ENCODE peak calls at places on chromosomes 3 and 15, in six cellular contexts. A is hepatocyte, L is iPS DF 6.9, C is cardiac muscle cell, B is adipocyte, M is cardiac fibroblast. I is an unnamed sample.

GRCh38 chr15:31251165-31251564 is 75.5 kb upstream of the KLF13 start:
- DNase-seq in A (no peak), L (no peak), C (no peak), B (no peak), M (no peak), I (no peak)

GRCh38 chr3:55180936-55181535 is 253.2 kb upstream of the LRTM1 start:
- DNase-seq in A (peak; percentile 73), L (no peak), C (peak; percentile 68), B (peak; percentile 87), M (peak; percentile 75), I (no peak)

GRCh38 chr3:9316881-9317341 is 45.9 kb upstream of the THUMPD3 start:
- DNase-seq in A (peak; percentile 34), L (peak; percentile 7), C (peak; percentile 77), B (peak; percentile 49), M (peak; percentile 70), I (no peak)

GRCh38 chr15:48573780-48574179 is 71.7 kb downstream of the FBN1 start:
- DNase-seq in A (no peak), L (no peak), C (no peak), B (no peak), M (no peak), I (no peak)

GRCh38 chr3:52443791-52444687 is 864 bp downstream of the SEMA3G start:
- DNase-seq in A (no peak), L (no peak), C (no peak), B (no peak), M (no peak), I (no peak)

GRCh38 chr15:101608182-101608581 is 44.0 kb downstream of the TM2D3 start:
- DNase-seq in A (no peak), L (no peak), C (no peak), B (no peak), M (no peak), I (no peak)

GRCh38 chr3:190709351-190709773 is 153.1 kb downstream of the GMNC start:
- DNase-seq in A (no peak), L (no peak), C (peak; percentile 29), B (peak; percentile 58), M (peak; percentile 50), I (no peak)

GRCh38 chr3:142910280-142910679 is 21.4 kb upstream of the PCOLCE2 start:
- DNase-seq in A (peak; percentile 16), L (no peak), C (no peak), B (no peak), M (peak; percentile 41), I (no peak)

GRCh38 chr15:26461847-26462608 is 310.8 kb downstream of the GABRB3 start:
- DNase-seq in A (no peak), L (no peak), C (no peak), B (no peak), M (no peak), I (no peak)

GRCh38 chr3:112688085-112688769 is 47.3 kb upstream of the CCDC80 start:
- DNase-seq in A (no peak), L (no peak), C (no peak), B (no peak), M (no peak), I (no peak)

GRCh38 chr3:79085166-79085565 is 682.6 kb downstream of the ROBO1 start:
- DNase-seq in A (no peak), L (no peak), C (peak; percentile 4), B (peak; percentile 60), M (peak; percentile 38), I (no peak)

GRCh38 chr15:39592500-39592899 is 11.6 kb downstream of the THBS1 start:
- DNase-seq in A (no peak), L (no peak), C (peak; percentile 35), B (peak; percentile 53), M (peak; percentile 40), I (no peak)

GRCh38 chr3:58994746-58995330 is 55.0 kb downstream of the CFAP20DC start:
- DNase-seq in A (peak; percentile 81), L (peak; percentile 35), C (peak; percentile 81), B (peak; percentile 88), M (peak; percentile 85), I (no peak)

GRCh38 chr3:24986635-24987034 is 441.4 kb upstream of the RARB start:
- DNase-seq in A (no peak), L (no peak), C (no peak), B (no peak), M (no peak), I (no peak)

GRCh38 chr3:12532182-12532581 is 13.1 kb downstream of the MKRN2OS start:
- DNase-seq in A (no peak), L (no peak), C (no peak), B (no peak), M (no peak), I (no peak)

GRCh38 chr3:103937094-103937493 is 1429.6 kb upstream of the ALCAM start:
- DNase-seq in A (no peak), L (no peak), C (no peak), B (no peak), M (no peak), I (no peak)

GRCh38 chr3:118108769-118109168 is 925.9 kb downstream of the IGSF11 start:
- DNase-seq in A (no peak), L (no peak), C (no peak), B (no peak), M (no peak), I (no peak)

GRCh38 chr15:39997031-39997430 is 42.0 kb downstream of the SRP14 start:
- DNase-seq in A (no peak), L (no peak), C (no peak), B (peak; percentile 45), M (peak; percentile 39), I (no peak)

GRCh38 chr3:33940736-33941135 is 142.3 kb downstream of the PDCD6IP start:
- DNase-seq in A (no peak), L (no peak), C (no peak), B (no peak), M (no peak), I (no peak)

GRCh38 chr3:101549473-101549872 is 12.2 kb upstream of the TRMT10C start:
- DNase-seq in A (no peak), L (no peak), C (no peak), B (no peak), M (no peak), I (no peak)

GRCh38 chr15:90126022-90126421 is 23.8 kb upstream of the IDH2 start:
- DNase-seq in A (peak; percentile 53), L (no peak), C (no peak), B (no peak), M (no peak), I (no peak)
- H3K4me3 ChIP-seq in A (no peak overlapping the region), L (no peak overlapping the region), C (no peak overlapping the region), B (no peak overlapping the region), M (no peak overlapping the region), I (no peak overlapping the region)

GRCh38 chr15:77496710-77497107 is 76.0 kb downstream of the HMG20A start:
- DNase-seq in A (peak; percentile 90), L (no peak), C (peak; percentile 99), B (peak; percentile 99), M (peak; percentile 99), I (peak; percentile 37)
- H3K4me3 ChIP-seq in A (no peak overlapping the region), L (no peak overlapping the region), C (no peak overlapping the region), B (peak overlapping the region; percentile 66), M (no peak overlapping the region), I (no peak overlapping the region)

DNA sequence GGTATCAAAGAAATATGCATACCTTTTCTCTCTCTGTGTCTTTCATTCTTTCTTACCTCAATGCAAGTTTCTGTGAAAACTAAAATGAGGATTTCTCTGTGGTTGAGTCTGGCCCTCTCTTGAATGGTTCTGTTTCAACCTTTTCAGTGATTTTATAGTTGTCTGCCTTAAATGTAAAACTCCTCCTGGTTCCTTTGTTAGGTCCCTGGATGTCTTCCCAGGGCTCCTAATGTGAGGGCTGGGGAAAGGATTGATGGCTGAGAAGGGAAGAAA is 90.6 kb upstream of the GRM7 start:
- DNase-seq in A (no peak), L (no peak), C (no peak), B (no peak), M (no peak), I (no peak)
- H3K4me3 ChIP-seq in A (no peak overlapping the region), L (no peak overlapping the region), C (no peak overlapping the region), B (no peak overlapping the region), M (no peak overlapping the region), I (no peak overlapping the region)

GRCh38 chr15:68053701-68053996 is 466 bp upstream of the PIAS1 start:
- DNase-seq in A (no peak), L (no peak), C (no peak), B (no peak), M (no peak), I (no peak)
- H3K4me3 ChIP-seq in A (peak overlapping the region; percentile 44), L (peak overlapping the region; percentile 45), C (peak overlapping the region; percentile 76), B (peak overlapping the region; percentile 87), M (peak overlapping the region; percentile 58), I (peak overlapping the region; percentile 99)

DNA sequence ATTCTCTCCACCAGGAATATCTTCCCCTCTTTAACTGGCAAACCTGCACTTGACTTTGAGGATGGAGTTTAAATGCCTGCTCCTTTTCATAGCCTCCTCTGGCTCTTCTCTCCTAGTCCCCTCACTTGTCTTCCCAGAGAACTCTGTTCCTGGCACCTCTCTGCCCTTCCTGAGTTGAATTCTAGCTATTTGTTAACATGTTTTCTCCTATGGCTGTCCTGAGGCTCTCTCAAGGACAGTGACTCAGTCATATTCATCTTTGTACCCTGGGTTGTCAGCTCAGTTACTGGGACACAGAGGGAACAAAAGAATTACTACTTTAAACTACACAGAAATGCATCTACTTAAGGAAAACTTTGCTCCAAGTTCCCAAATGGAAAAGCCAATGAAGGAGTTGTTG is 365.1 kb upstream of the ICE2 start:
- DNase-seq in A (no peak), L (no peak), C (no peak), B (no peak), M (no peak), I (no peak)
- H3K4me3 ChIP-seq in A (no peak overlapping the region), L (no peak overlapping the region), C (no peak overlapping the region), B (no peak overlapping the region), M (no peak overlapping the region), I (peak overlapping the region; percentile 9)

GRCh38 chr3:141294300-141294699 is 62.7 kb downstream of the PXYLP1 start:
- DNase-seq in A (no peak), L (no peak), C (peak; percentile 17), B (peak; percentile 44), M (peak; percentile 29), I (no peak)

GRCh38 chr3:141289228-141289772 is 57.7 kb downstream of the PXYLP1 start:
- DNase-seq in A (no peak), L (no peak), C (no peak), B (peak; percentile 14), M (no peak), I (no peak)

GRCh38 chr3:141292346-141293058 is 60.9 kb downstream of the PXYLP1 start:
- DNase-seq in A (no peak), L (no peak), C (no peak), B (no peak), M (no peak), I (no peak)

GRCh38 chr3:141291610-141292345 is 60.2 kb downstream of the PXYLP1 start:
- DNase-seq in A (no peak), L (no peak), C (peak; percentile 8), B (no peak), M (no peak), I (no peak)

GRCh38 chr3:141294848-141295247 is 63.2 kb downstream of the PXYLP1 start:
- DNase-seq in A (no peak), L (no peak), C (peak; percentile 59), B (peak; percentile 56), M (peak; percentile 86), I (no peak)
- H3K4me3 ChIP-seq in A (no peak overlapping the region), L (no peak overlapping the region), C (no peak overlapping the region), B (peak overlapping the region; percentile 84), M (no peak overlapping the region), I (peak overlapping the region; percentile 40)